ENCODE peak calls at places on chromosome 17, in six cellular contexts. O is kidney epithelial cell, P is epithelial cell of esophagus, C is astrocyte of the cerebellum, R is Peyer's patch, W is epithelial cell of proximal tubule. T is an unnamed sample.

GRCh38 chr17:41212524-41213169 is 13.8 kb upstream of the KRTAP9-2 start:
- DNase-seq in O (no peak), P (no peak), C (no peak), R (no peak), W (no peak), T (no peak)

GRCh38 chr17:40340880-40341807 is 23.4 kb downstream of the GJD3 start:
- DNase-seq in O (no peak), P (peak; percentile 61), C (no peak), R (peak; percentile 94), W (no peak), T (no peak)

GRCh38 chr17:2898255-2898926 is 102.2 kb downstream of the RAP1GAP2 start:
- DNase-seq in O (no peak), P (no peak), C (no peak), R (no peak), W (no peak), T (no peak)

GRCh38 chr17:71966459-71967313 is 154.1 kb upstream of the SOX9 start:
- DNase-seq in O (no peak), P (peak; percentile 33), C (no peak), R (no peak), W (no peak), T (no peak)

GRCh38 chr17:62963296-62963695 is 2.7 kb upstream of the TANC2 start:
- DNase-seq in O (peak; percentile 60), P (peak; percentile 80), C (no peak), R (no peak), W (no peak), T (no peak)

GRCh38 chr17:32546031-32546444 is 59.2 kb downstream of the CDK5R1 start:
- DNase-seq in O (no peak), P (no peak), C (no peak), R (no peak), W (no peak), T (no peak)

GRCh38 chr17:38747385-38748328 is 479 bp downstream of the PCGF2 start:
- DNase-seq in O (no peak), P (no peak), C (no peak), R (no peak), W (no peak), T (no peak)

GRCh38 chr17:45874148-45874547 is 20.2 kb upstream of the MAPT start:
- DNase-seq in O (no peak), P (no peak), C (no peak), R (no peak), W (no peak), T (no peak)

GRCh38 chr17:10757067-10757466 is 27.2 kb upstream of the TMEM220 start:
- DNase-seq in O (no peak), P (no peak), C (no peak), R (no peak), W (no peak), T (no peak)

GRCh38 chr17:37742114-37742761 is 2.6 kb downstream of the HNF1B start:
- DNase-seq in O (no peak), P (peak; percentile 10), C (no peak), R (no peak), W (no peak), T (no peak)

GRCh38 chr17:40534431-40535189 is 30.7 kb downstream of the CCR7 start:
- DNase-seq in O (no peak), P (no peak), C (no peak), R (no peak), W (no peak), T (no peak)

GRCh38 chr17:40559016-40559853 is 6.0 kb downstream of the CCR7 start:
- DNase-seq in O (no peak), P (no peak), C (no peak), R (no peak), W (no peak), T (no peak)

GRCh38 chr17:63516910-63517824 is 6.0 kb upstream of the KCNH6 start:
- DNase-seq in O (peak; percentile 84), P (peak; percentile 68), C (no peak), R (no peak), W (peak; percentile 78), T (no peak)

GRCh38 chr17:64115043-64115698 is 14.8 kb downstream of the ERN1 start:
- DNase-seq in O (no peak), P (peak; percentile 87), C (no peak), R (no peak), W (no peak), T (no peak)

DNA sequence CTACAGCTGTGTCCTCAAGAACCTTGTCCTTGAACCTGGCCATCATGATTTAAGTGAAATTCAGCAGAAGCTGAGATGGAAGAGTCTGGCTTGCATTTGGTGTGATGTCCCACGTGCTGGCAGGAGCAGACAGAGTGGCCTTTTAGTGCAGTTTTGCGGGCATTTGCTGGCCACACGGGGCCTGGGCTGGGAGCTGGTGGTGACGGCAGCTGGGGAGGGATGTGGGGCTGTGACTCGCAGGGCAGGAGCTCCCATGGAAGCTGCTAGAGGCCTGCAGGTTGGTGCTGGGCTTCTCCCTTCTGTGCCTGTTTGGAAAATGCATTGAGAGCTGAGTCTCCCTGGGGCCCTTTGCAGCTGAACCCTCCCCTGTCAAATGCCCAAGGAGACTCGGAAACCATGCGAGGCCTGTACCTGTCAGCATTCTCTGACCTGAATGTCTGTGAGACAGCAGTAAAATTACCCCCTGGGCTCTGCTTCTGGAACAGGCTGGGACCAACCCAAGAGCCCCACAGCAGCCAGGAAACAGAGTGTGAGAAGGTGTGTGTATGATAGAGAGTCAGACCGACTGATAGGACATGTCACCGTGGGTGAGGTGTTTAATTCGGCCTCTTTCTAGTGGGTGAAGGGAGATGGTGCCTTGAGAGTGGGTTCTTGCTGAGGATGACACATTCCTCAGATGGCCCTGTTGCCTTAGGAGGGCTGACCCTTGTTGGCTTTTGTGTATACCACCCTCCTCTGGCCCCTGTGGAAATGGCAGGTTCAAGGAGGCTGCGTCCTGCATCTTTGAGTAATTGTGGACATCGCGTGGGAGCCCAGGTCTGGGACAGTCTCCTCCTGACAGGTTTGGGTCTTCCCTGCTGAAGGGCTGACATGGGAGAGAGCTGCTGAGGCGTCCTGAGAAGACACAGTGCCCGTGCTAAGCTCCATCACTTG is 145.5 kb downstream of the MSI2 start:
- DNase-seq in O (no peak), P (no peak), C (no peak), R (no peak), W (no peak), T (no peak)
- TF ChIP-seq CTCF in O (peak; percentile 15), P (no peak), C (no peak), R (no peak), W (peak; percentile 37), T (no peak)

GRCh38 chr17:50633683-50634082 is 998 bp upstream of the ABCC3 start:
- DNase-seq in O (no peak), P (no peak), C (no peak), R (no peak), W (no peak), T (no peak)

GRCh38 chr17:50635720-50636144 is 1.1 kb downstream of the ABCC3 start:
- DNase-seq in O (no peak), P (no peak), C (no peak), R (no peak), W (no peak), T (no peak)

GRCh38 chr17:50636145-50636803 is 1.6 kb downstream of the ABCC3 start:
- DNase-seq in O (no peak), P (no peak), C (no peak), R (no peak), W (no peak), T (no peak)

GRCh38 chr17:50634123-50634914 is at the start of gene ABCC3:
- DNase-seq in O (no peak), P (peak; percentile 38), C (no peak), R (no peak), W (no peak), T (peak; percentile 13)

GRCh38 chr17:50634915-50635719 is 436 bp downstream of the ABCC3 start:
- DNase-seq in O (no peak), P (no peak), C (no peak), R (no peak), W (no peak), T (no peak)
- H3K4me3 ChIP-seq in O (peak overlapping the region; percentile 55), P (peak overlapping the region; percentile 37), C (peak overlapping the region; percentile 50), R (peak overlapping the region; percentile 38), W (peak overlapping the region; percentile 75), T (peak overlapping the region; percentile 61)

GRCh38 chr17:76134911-76135809 is 5.9 kb downstream of the FOXJ1 start:
- DNase-seq in O (no peak), P (no peak), C (no peak), R (no peak), W (no peak), T (no peak)

GRCh38 chr17:76137026-76137350 is 4.1 kb downstream of the FOXJ1 start:
- DNase-seq in O (no peak), P (no peak), C (no peak), R (no peak), W (no peak), T (no peak)

GRCh38 chr17:76135810-76136188 is 5.2 kb downstream of the FOXJ1 start:
- DNase-seq in O (no peak), P (no peak), C (no peak), R (no peak), W (no peak), T (no peak)

GRCh38 chr17:76137351-76138233 is 3.5 kb downstream of the FOXJ1 start:
- DNase-seq in O (no peak), P (no peak), C (no peak), R (no peak), W (no peak), T (no peak)

DNA sequence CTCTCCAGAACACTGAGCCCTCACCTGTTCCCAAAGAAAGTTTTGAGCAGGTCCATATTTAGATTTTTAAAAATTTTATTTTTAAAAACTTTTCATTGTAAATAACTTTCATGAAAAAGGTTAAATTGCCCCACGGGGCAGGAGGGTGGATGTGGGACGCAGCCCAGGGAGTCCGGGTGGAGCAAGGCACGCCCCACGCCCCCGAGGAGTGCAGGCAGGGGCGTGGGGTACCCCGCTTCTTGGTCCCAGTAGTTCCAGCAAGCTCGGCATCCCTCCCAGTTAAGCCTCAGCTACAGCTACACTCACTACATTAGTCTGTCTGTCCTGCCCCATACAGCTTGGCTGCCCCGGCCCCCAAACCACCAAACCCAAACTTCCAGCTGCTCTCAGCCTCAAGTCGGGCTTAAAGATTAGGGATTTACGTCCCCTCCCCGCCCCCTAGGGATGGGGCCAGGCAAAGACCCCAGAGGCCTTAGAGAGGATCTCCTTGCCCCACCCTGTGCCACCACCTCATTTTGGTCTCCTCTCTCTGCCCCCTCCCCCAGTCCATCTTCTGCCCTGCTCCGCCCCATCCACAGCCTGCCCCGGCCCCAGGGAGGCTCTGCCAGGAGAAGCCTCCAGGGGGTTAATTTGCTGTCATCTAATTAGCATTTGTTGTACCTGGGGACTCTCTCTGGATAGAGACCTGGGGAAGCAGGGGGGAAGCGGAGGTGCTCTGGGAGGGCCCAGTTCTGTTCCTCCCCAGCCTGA is 4.6 kb downstream of the FOXJ1 start:
- DNase-seq in O (no peak), P (no peak), C (no peak), R (no peak), W (no peak), T (no peak)
- TF ChIP-seq CTCF in O (no peak), P (no peak), C (no peak), R (no peak), W (no peak), T (no peak)

GRCh38 chr17:74257311-74257710 is 16.7 kb upstream of the DNAI2 start:
- DNase-seq in O (no peak), P (no peak), C (no peak), R (no peak), W (no peak), T (no peak)

GRCh38 chr17:74259667-74260524 is 14.1 kb upstream of the DNAI2 start:
- DNase-seq in O (no peak), P (peak; percentile 7), C (no peak), R (no peak), W (no peak), T (no peak)

GRCh38 chr17:74260525-74260850 is 13.5 kb upstream of the DNAI2 start:
- DNase-seq in O (no peak), P (no peak), C (no peak), R (no peak), W (no peak), T (no peak)

GRCh38 chr17:74267579-74267978 is 6.5 kb upstream of the DNAI2 start:
- DNase-seq in O (no peak), P (no peak), C (no peak), R (no peak), W (no peak), T (no peak)

GRCh38 chr17:74262601-74263000 is 11.4 kb upstream of the DNAI2 start:
- DNase-seq in O (no peak), P (no peak), C (no peak), R (no peak), W (no peak), T (no peak)
- H3K4me3 ChIP-seq in O (no peak overlapping the region), P (no peak overlapping the region), C (no peak overlapping the region), R (no peak overlapping the region), W (no peak overlapping the region), T (no peak overlapping the region)